ENCODE peak calls at places on chromosomes 1 and 21, in six cellular contexts. V is bronchial epithelial cell, C is glutamatergic neuron, A is colonic mucosa, R is fibroblast of lung, M is heart left ventricle. G is an unnamed sample.

GRCh38 chr1:234000557-234001081 is 96.1 kb downstream of the SLC35F3 start:
- DNase-seq in V (no peak), A (no peak), C (no peak), M (no peak), R (no peak), G (no peak)

GRCh38 chr1:179781962-179782361 is 38.9 kb downstream of the FAM163A start:
- DNase-seq in V (no peak), C (no peak), R (peak), A (peak), M (peak), G (peak)

GRCh38 chr1:54671985-54672608 is 30.5 kb downstream of the MROH7 start:
- DNase-seq in R (peak), M (no peak), V (peak), C (peak), A (peak), G (peak)

GRCh38 chr1:24903955-24904730 is 25.9 kb downstream of the RUNX3 start:
- DNase-seq in R (no peak), M (no peak), C (no peak), V (no peak), A (no peak), G (no peak)

GRCh38 chr1:95086949-95087533 is 14.3 kb upstream of the ALG14 start:
- DNase-seq in R (peak), V (peak), M (no peak), C (no peak), A (no peak), G (peak)

GRCh38 chr1:213326666-213327317 is 275.8 kb downstream of the RPS6KC1 start:
- DNase-seq in R (peak), A (no peak), M (peak), C (no peak), V (no peak), G (no peak)

GRCh38 chr1:209439828-209440227 is 143.7 kb upstream of the CAMK1G start:
- DNase-seq in V (no peak), A (no peak), M (no peak), C (no peak), R (no peak), G (no peak)

GRCh38 chr1:34162852-34163766 is 1.9 kb downstream of the CSMD2 start:
- DNase-seq in M (peak), R (peak), A (peak), C (peak), V (peak), G (peak)

GRCh38 chr1:52706941-52707926 is 9.1 kb upstream of the COA7 start:
- DNase-seq in V (no peak), C (no peak), M (no peak), A (peak), R (no peak), G (no peak)

GRCh38 chr21:36261459-36261858 is 58.5 kb upstream of the MORC3 start:
- DNase-seq in A (no peak), C (no peak), M (no peak), V (no peak), R (no peak), G (no peak)

GRCh38 chr21:26877015-26877414 is 31.8 kb upstream of the ADAMTS1 start:
- DNase-seq in A (no peak), V (no peak), C (no peak), R (no peak), M (no peak), G (no peak)

GRCh38 chr1:54990916-54991315 is 7.8 kb upstream of the BSND start:
- DNase-seq in R (no peak), A (no peak), C (no peak), M (no peak), V (no peak), G (no peak)

GRCh38 chr1:47172782-47173181 is 17.1 kb downstream of the PDZK1IP1 start:
- DNase-seq in C (no peak), M (no peak), A (no peak), V (no peak), R (no peak), G (no peak)

GRCh38 chr1:145918144-145918991 is at the start of gene PEX11B:
- DNase-seq in C (peak), M (peak), V (peak), R (peak), A (peak), G (peak)

GRCh38 chr1:17183388-17184160 is 21.4 kb upstream of the PADI1 start:
- DNase-seq in C (no peak), V (no peak), R (no peak), A (no peak), M (no peak), G (no peak)

GRCh38 chr1:227766015-227766634 is 30.9 kb downstream of the SNAP47 start:
- DNase-seq in C (no peak), V (no peak), M (no peak), A (peak), R (no peak), G (peak)

GRCh38 chr1:219772265-219773036 is 155.9 kb downstream of the SLC30A10 start:
- DNase-seq in M (peak), C (no peak), V (no peak), A (no peak), R (no peak), G (no peak)

GRCh38 chr1:8951246-8951645 is 5.6 kb downstream of the CA6 start:
- DNase-seq in M (no peak), C (no peak), R (no peak), A (no peak), V (no peak), G (no peak)

GRCh38 chr1:248000169-248000568 is 13.3 kb upstream of the OR2L5 start:
- DNase-seq in R (no peak), M (no peak), A (no peak), V (no peak), C (no peak), G (no peak)

GRCh38 chr21:41325138-41325537 is 8.5 kb downstream of the FAM3B start:
- DNase-seq in C (no peak), V (no peak), R (no peak), M (no peak), A (no peak), G (no peak)

GRCh38 chr1:21804536-21804935 is 7.5 kb upstream of the LDLRAD2 start:
- DNase-seq in R (no peak), V (no peak), C (no peak), M (no peak), A (no peak), G (no peak)

GRCh38 chr1:10082785-10083479 is 50.2 kb downstream of the UBE4B start:
- DNase-seq in V (peak), M (no peak), C (no peak), A (no peak), R (no peak), G (no peak)

GRCh38 chr1:90074555-90075315 is 79.8 kb downstream of the ZNF326 start:
- DNase-seq in C (no peak), R (no peak), V (no peak), A (no peak), M (no peak), G (no peak)